ENCODE peak calls at places on chromosome 14, in six cellular contexts. V is stomach, F is thoracic aorta, H is IMR-90, U is breast epithelium, M is dorsolateral prefrontal cortex. A is an unnamed sample.

GRCh38 chr14:24132976-24133375 is 2.5 kb downstream of the FITM1 start:
- DNase-seq in V (no peak), F (no peak), H (no peak), U (no peak), M (no peak), A (no peak)

GRCh38 chr14:105700622-105701288 is 174.4 kb downstream of the TMEM121 start:
- DNase-seq in V (no peak), F (no peak), H (no peak), U (no peak), M (no peak), A (no peak)

GRCh38 chr14:77843155-77843554 is 43.2 kb downstream of the ADCK1 start:
- DNase-seq in V (no peak), F (no peak), H (no peak), U (no peak), M (no peak), A (no peak)

GRCh38 chr14:37615582-37616289 is 20.3 kb downstream of the TTC6 start:
- DNase-seq in V (no peak), F (no peak), H (no peak), U (no peak), M (no peak), A (no peak)

GRCh38 chr14:54803926-54804719 is 98.5 kb downstream of the GCH1 start:
- DNase-seq in V (no peak), F (no peak), H (no peak), U (no peak), M (no peak), A (no peak)

GRCh38 chr14:63046339-63047268 is 1.3 kb upstream of the KCNH5 start:
- DNase-seq in V (no peak), F (no peak), H (no peak), U (no peak), M (no peak), A (no peak)

GRCh38 chr14:54813081-54813480 is 89.5 kb downstream of the GCH1 start:
- DNase-seq in V (no peak), F (no peak), H (no peak), U (no peak), M (no peak), A (no peak)

GRCh38 chr14:42437809-42438208 is 831.1 kb downstream of the LRFN5 start:
- DNase-seq in V (no peak), F (no peak), H (no peak), U (no peak), M (no peak), A (no peak)

GRCh38 chr14:95316826-95317225 is 2.9 kb downstream of the CLMN start:
- DNase-seq in V (no peak), F (no peak), H (no peak), U (no peak), M (no peak), A (no peak)

GRCh38 chr14:33602396-33602795 is 348.5 kb downstream of the EGLN3 start:
- DNase-seq in V (no peak), F (no peak), H (no peak), U (no peak), M (no peak), A (no peak)

GRCh38 chr14:103519837-103520212 is 2.8 kb downstream of the CKB start:
- DNase-seq in V (peak; percentile 46), F (no peak), H (no peak), U (no peak), M (no peak), A (no peak)

GRCh38 chr14:106803379-106803778 is 1277.0 kb downstream of the TMEM121 start:
- DNase-seq in V (no peak), F (no peak), H (no peak), U (no peak), M (no peak), A (no peak)

GRCh38 chr14:66508846-66509621 is 1.1 kb downstream of the GPHN start:
- DNase-seq in V (no peak), F (no peak), H (peak; percentile 15), U (peak; percentile 51), M (no peak), A (no peak)

GRCh38 chr14:103716091-103716801 is 636 bp downstream of the ZFYVE21 start:
- DNase-seq in V (no peak), F (no peak), H (no peak), U (no peak), M (no peak), A (no peak)

DNA sequence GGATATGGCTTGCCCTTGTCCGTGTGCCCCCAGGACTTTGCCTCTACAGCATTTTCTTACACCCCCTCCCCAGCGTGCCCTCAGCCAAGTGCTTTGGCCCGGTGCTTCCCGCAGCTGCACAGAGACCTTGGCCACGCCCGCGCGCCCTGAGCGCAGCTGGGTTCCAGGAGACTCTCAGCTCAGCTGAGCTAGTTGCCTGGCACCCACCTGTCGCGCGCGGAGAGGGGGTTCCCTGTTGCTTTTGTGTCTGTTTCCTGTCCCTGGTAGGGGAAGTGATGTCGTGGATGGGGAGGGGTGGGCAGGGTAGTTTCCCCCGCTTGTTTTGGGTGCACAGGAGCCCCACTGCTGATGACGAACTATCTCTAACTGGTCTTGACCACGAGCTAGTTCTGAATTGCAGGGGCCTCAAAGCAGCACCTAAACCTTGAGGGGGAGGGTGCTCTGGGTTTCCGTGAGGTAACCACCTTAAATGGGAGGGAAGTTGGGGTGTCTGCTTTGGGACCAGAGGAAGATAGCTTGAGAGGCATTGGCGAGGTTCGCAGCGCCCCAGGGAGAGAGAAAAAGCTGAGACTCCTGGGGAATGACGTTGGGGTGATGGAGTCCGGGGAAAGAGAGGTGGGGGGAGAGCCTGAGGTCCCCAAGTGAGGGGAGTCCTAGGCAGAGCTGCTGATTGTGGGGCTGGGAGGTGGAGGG is 1.5 kb downstream of the DIO3 start:
- DNase-seq in V (no peak), F (no peak), H (no peak), U (no peak), M (no peak), A (no peak)
- H3K4me3 ChIP-seq in V (no peak overlapping the region), F (no peak overlapping the region), H (no peak overlapping the region), U (no peak overlapping the region), M (no peak overlapping the region), A (no peak overlapping the region)

GRCh38 chr14:60655114-60655897 is 6.0 kb upstream of the SIX1 start:
- DNase-seq in V (no peak), F (no peak), H (no peak), U (no peak), M (no peak), A (no peak)

GRCh38 chr14:60657609-60657983 is 8.3 kb upstream of the SIX1 start:
- DNase-seq in V (no peak), F (no peak), H (no peak), U (no peak), M (no peak), A (no peak)

GRCh38 chr14:60654303-60654925 is 5.1 kb upstream of the SIX1 start:
- DNase-seq in V (no peak), F (no peak), H (peak; percentile 76), U (no peak), M (no peak), A (peak; percentile 83)

GRCh38 chr14:60656755-60657608 is 7.7 kb upstream of the SIX1 start:
- DNase-seq in V (peak; percentile 59), F (no peak), H (peak; percentile 73), U (no peak), M (no peak), A (no peak)

DNA sequence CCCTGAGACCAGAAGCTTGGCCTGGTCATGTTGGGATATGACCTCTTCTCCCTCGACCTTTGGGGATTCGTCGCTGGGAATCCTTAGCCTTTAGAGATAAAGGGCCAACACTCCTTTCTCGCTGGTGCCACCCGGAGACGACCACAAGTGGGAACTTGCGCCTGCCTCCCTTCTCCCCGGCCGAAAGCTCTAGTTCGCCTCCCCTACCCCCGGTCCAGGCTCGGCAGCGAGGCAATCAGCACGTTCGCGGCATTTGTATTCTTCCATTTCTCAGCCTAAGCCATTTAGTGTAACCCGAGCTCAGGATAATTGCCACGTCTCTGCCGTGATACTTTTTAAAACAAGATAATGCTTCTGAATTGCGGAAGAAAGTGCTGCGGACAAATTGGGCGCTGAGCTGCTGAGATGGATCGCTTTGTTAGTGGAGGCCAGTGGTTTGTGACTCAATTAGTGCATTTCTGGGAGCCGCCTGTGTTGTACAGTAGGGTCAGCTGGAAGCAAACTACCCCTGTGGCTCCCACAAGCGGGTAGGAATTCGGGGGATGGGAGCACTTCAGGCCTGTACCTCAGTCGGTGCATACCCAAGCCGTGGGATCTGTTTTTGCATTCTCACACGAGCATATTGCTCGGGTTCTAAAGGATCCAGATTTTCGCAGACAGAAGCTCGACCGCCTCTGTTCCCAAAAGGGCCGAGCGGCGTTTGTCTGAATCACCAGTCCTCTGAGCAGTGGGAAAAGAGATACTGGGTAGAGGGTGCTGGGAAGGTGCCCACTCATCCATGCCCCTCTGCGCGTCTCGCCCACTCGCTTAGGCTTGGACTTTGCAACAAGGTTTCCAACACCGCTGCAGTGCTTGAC is 6.8 kb upstream of the SIX1 start:
- DNase-seq in V (no peak), F (no peak), H (peak; percentile 25), U (no peak), M (no peak), A (no peak)
- H3K27me3 ChIP-seq in V (peaks cover 73% of the 10 kb centered on the region), F (no peaks in the 10 kb centered on the region), H (no peaks in the 10 kb centered on the region), U (peaks cover 78% of the 10 kb centered on the region), M (peaks cover 96% of the 10 kb centered on the region), A (peaks cover 4% of the 10 kb centered on the region)

DNA sequence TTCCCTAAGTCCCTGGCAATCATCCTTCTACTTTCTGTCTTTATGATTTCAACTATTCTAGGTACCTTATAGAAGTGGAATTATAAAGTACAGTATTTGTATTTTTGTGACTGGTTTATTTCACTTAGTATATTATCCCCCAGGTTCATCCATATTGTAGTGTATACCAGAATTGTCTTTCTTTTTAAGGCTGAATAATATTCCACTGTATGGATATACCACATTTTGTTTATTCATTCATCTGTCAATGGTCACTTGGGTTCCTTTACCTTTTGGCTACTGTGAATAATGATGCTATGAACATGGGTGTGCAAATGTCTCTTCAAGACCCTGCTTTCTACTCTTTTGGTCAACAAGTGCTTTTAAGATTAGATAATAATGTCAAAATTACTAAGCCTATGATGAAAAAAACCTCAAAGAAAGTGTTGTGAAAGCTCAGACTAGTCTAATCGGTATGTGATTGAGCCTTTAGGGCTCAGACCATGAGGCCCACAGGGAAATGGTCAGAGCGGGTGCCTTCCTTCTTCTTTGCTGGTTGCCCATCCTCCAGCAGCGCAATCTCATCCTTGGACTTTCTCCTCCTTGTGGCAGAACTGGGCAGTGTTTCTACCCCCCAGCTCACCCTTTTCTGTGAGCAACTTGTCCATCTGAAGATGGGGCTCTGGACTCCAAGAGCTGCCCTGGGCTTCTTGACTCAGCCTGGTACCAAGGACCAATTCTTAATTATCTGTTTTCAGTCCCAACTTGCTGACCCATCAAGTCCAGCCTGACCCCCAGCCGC is 105.4 kb downstream of the TTC8 start:
- DNase-seq in V (no peak), F (no peak), H (no peak), U (no peak), M (no peak), A (no peak)
- TF ChIP-seq CTCF in V (no peak), F (no peak), H (peak; percentile 4), U (no peak), M (no peak), A (peak; percentile 14)

DNA sequence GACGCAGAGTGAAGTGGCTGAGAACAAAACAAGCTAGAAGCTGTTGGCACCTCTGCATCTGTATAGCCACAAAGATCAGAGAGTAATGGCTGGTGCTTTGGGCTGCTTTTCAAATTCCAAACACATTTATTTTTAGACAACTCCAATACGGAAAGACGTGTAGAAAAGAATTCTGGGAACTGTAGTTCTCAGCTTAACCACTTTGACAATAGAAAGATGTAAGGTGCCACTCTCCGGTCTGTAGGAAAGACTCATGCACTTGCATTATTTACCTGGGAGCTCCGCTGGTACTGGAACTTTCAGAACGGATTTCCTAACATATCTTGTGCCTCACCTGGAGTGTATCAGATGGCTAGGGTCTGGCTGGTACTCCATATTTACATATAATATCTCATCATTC is 1.8 kb upstream of the OR4K2 start:
- DNase-seq in V (no peak), F (no peak), H (no peak), U (no peak), M (no peak), A (no peak)
- H3K4me3 ChIP-seq in V (no peak overlapping the region), F (no peak overlapping the region), H (no peak overlapping the region), U (no peak overlapping the region), M (no peak overlapping the region), A (no peak overlapping the region)

A was measured in BJ.